ENCODE peak calls at places on chromosomes 11 and 22, in eight cellular contexts. X is stimulated activated CD4-positive, alpha-beta T cell treated with anti-CD3 and anti-CD28 coated beads, Interleukin-1b, Interleukin-23, amount 100 ng/mL, for 24 hours; I is stimulated activated effector memory CD8-positive, alpha-beta T cell treated with anti-CD3 and anti-CD28 coated beads, Interleukin-12 subunit alpha, Interleukin-12 subunit beta, amount 100 ng/mL, for 72 hours; F is cardiac muscle cell; T is NCI-H774; U is Right ventricle myocardium superior; G is effector memory CD8-positive, alpha-beta T cell; D is BE2C. O is an unnamed sample.

GRCh38 chr22:27435839-27436581 is 365.5 kb downstream of the MN1 start:
- DNase-seq in I (no peak), U (peak), G (no peak), F (peak), X (no peak), T (no peak), D (peak), O (no peak)

GRCh38 chr11:128482512-128483191 is 104.7 kb downstream of the ETS1 start:
- DNase-seq in D (no peak), X (no peak), G (peak), T (no peak), F (no peak), U (peak), I (no peak), O (no peak)

GRCh38 chr11:2108675-2109481 is 30.3 kb downstream of the IGF2 start:
- DNase-seq in I (no peak), T (no peak), G (no peak), X (no peak), F (no peak), U (peak), D (no peak), O (no peak)

GRCh38 chr22:49972163-49973017 is 11.8 kb downstream of the PIM3 start:
- DNase-seq in U (peak), D (peak), G (no peak), F (no peak), T (no peak), I (peak), X (no peak), O (no peak)

GRCh38 chr11:43250309-43250708 is 61.5 kb upstream of the API5 start:
- DNase-seq in F (no peak), I (no peak), X (no peak), T (no peak), D (no peak), G (no peak), U (no peak), O (no peak)

GRCh38 chr11:8262552-8263108 is 1.0 kb downstream of the LMO1 start:
- DNase-seq in T (no peak), G (no peak), U (peak), F (peak), I (no peak), D (peak), X (no peak), O (peak)

GRCh38 chr22:46754110-46754799 is 8.2 kb upstream of the TBC1D22A start:
- DNase-seq in F (no peak), U (peak), T (no peak), D (peak), G (no peak), I (peak), X (no peak), O (peak)

GRCh38 chr11:62727833-62728721 is at the start of gene TTC9C:
- DNase-seq in X (peak), I (peak), T (peak), F (peak), U (peak), G (peak), D (peak), O (peak)

GRCh38 chr11:129608711-129609110 is 206.9 kb upstream of the TMEM45B start:
- DNase-seq in D (no peak), I (no peak), T (no peak), X (no peak), G (no peak), U (no peak), F (no peak), O (peak)

GRCh38 chr11:129702410-129703390 is 112.9 kb upstream of the TMEM45B start:
- DNase-seq in G (no peak), I (no peak), D (no peak), X (no peak), U (no peak), T (no peak), F (no peak), O (peak)

GRCh38 chr11:2885017-2885675 is 429 bp downstream of the CDKN1C start:
- DNase-seq in I (no peak), G (no peak), X (no peak), T (no peak), U (peak), D (no peak), F (peak), O (peak)

GRCh38 chr22:19765477-19766234 is 5.1 kb downstream of the TBX1 start:
- DNase-seq in F (no peak), D (no peak), X (no peak), U (peak), T (no peak), G (no peak), I (no peak), O (no peak)

GRCh38 chr11:120011836-120012235 is 126.1 kb downstream of the TRIM29 start:
- DNase-seq in U (no peak), G (no peak), F (no peak), T (no peak), D (no peak), X (no peak), I (no peak), O (no peak)

GRCh38 chr11:19498986-19499669 is 213.5 kb upstream of the NAV2 start:
- DNase-seq in U (no peak), T (peak), X (no peak), F (no peak), I (no peak), D (no peak), G (no peak), O (peak)

GRCh38 chr11:102476069-102476468 is 23.5 kb upstream of the TMEM123 start:
- DNase-seq in T (no peak), G (no peak), I (no peak), F (no peak), U (no peak), X (no peak), D (no peak), O (peak)

GRCh38 chr11:120043323-120043945 is 94.5 kb downstream of the TRIM29 start:
- DNase-seq in D (no peak), T (no peak), F (no peak), U (no peak), I (no peak), G (no peak), X (no peak), O (no peak)

GRCh38 chr22:42090596-42091445 is at the start of gene NDUFA6:
- DNase-seq in F (peak), T (peak), X (peak), U (peak), G (peak), D (peak), I (peak), O (peak)

GRCh38 chr22:29626497-29627195 is 23.2 kb downstream of the NF2 start:
- DNase-seq in X (no peak), T (no peak), U (no peak), G (no peak), I (no peak), F (no peak), D (no peak), O (peak)

GRCh38 chr11:114208371-114208770 is 87.8 kb upstream of the NNMT start:
- DNase-seq in G (peak), T (no peak), X (no peak), D (no peak), F (no peak), I (no peak), U (no peak), O (peak)

GRCh38 chr11:32829680-32830412 is at the start of gene PRRG4:
- DNase-seq in I (peak), T (peak), F (peak), D (peak), U (peak), X (no peak), G (peak), O (peak)

GRCh38 chr22:24109649-24110048 is 71.6 kb upstream of the SUSD2 start:
- DNase-seq in I (no peak), T (no peak), D (no peak), X (no peak), F (no peak), G (no peak), U (no peak), O (no peak)